ENCODE peak calls at places on chromosome 4, in ten cellular contexts. One of them, this sample, is unnamed.

GRCh38 chr4:185541251-185541671 is 6.0 kb upstream of the PDLIM3 start:
- DNase-seq in small intestine: no peak
- DNase-seq in IMR-90: no peak
- DNase-seq in KBM-7: no peak
- DNase-seq in foreskin keratinocyte: no peak
- DNase-seq in iPS-NIHi11: no peak
- DNase-seq in heart right ventricle: peak; percentile 70
- DNase-seq in CD4-positive, CD25-positive, alpha-beta regulatory T cell: no peak
- DNase-seq in DMS153: no peak
- DNase-seq in stimulated activated CD8-positive, alpha-beta memory T cell treated with anti-CD3 and anti-CD28 coated beads, Interleukin-15, amount 100 ng/mL, for 24 hours: no peak
- DNase-seq in this sample: no peak

GRCh38 chr4:153170407-153170806 is 33.8 kb upstream of the TRIM2 start:
- DNase-seq in IMR-90: no peak
- DNase-seq in stimulated activated CD8-positive, alpha-beta memory T cell treated with anti-CD3 and anti-CD28 coated beads, Interleukin-15, amount 100 ng/mL, for 24 hours: no peak
- DNase-seq in iPS-NIHi11: no peak
- DNase-seq in KBM-7: no peak
- DNase-seq in foreskin keratinocyte: no peak
- DNase-seq in heart right ventricle: no peak
- DNase-seq in small intestine: no peak
- DNase-seq in DMS153: no peak
- DNase-seq in CD4-positive, CD25-positive, alpha-beta regulatory T cell: no peak
- DNase-seq in this sample: no peak

GRCh38 chr4:610411-611261 is 14.7 kb upstream of the PDE6B start:
- DNase-seq in heart right ventricle: no peak
- DNase-seq in KBM-7: no peak
- DNase-seq in IMR-90: peak; percentile 49
- DNase-seq in stimulated activated CD8-positive, alpha-beta memory T cell treated with anti-CD3 and anti-CD28 coated beads, Interleukin-15, amount 100 ng/mL, for 24 hours: no peak
- DNase-seq in small intestine: peak; percentile 56
- DNase-seq in CD4-positive, CD25-positive, alpha-beta regulatory T cell: no peak
- DNase-seq in foreskin keratinocyte: peak; percentile 91
- DNase-seq in DMS153: no peak
- DNase-seq in iPS-NIHi11: no peak
- DNase-seq in this sample: peak; percentile 49

GRCh38 chr4:89829470-89830138 is 7.4 kb downstream of the SNCA start:
- DNase-seq in stimulated activated CD8-positive, alpha-beta memory T cell treated with anti-CD3 and anti-CD28 coated beads, Interleukin-15, amount 100 ng/mL, for 24 hours: no peak
- DNase-seq in iPS-NIHi11: no peak
- DNase-seq in heart right ventricle: peak; percentile 24
- DNase-seq in CD4-positive, CD25-positive, alpha-beta regulatory T cell: peak; percentile 62
- DNase-seq in foreskin keratinocyte: peak; percentile 64
- DNase-seq in small intestine: no peak
- DNase-seq in IMR-90: no peak
- DNase-seq in DMS153: no peak
- DNase-seq in KBM-7: peak; percentile 57
- DNase-seq in this sample: no peak

GRCh38 chr4:98663226-98664006 is 5.0 kb upstream of the TSPAN5 start:
- DNase-seq in IMR-90: no peak
- DNase-seq in foreskin keratinocyte: no peak
- DNase-seq in DMS153: no peak
- DNase-seq in stimulated activated CD8-positive, alpha-beta memory T cell treated with anti-CD3 and anti-CD28 coated beads, Interleukin-15, amount 100 ng/mL, for 24 hours: no peak
- DNase-seq in KBM-7: peak; percentile 79
- DNase-seq in small intestine: peak; percentile 46
- DNase-seq in iPS-NIHi11: no peak
- DNase-seq in heart right ventricle: no peak
- DNase-seq in CD4-positive, CD25-positive, alpha-beta regulatory T cell: peak; percentile 91
- DNase-seq in this sample: no peak

GRCh38 chr4:123749408-123749807 is 352.8 kb downstream of the SPRY1 start:
- DNase-seq in IMR-90: no peak
- DNase-seq in heart right ventricle: peak; percentile 71
- DNase-seq in iPS-NIHi11: no peak
- DNase-seq in small intestine: no peak
- DNase-seq in DMS153: no peak
- DNase-seq in foreskin keratinocyte: no peak
- DNase-seq in CD4-positive, CD25-positive, alpha-beta regulatory T cell: no peak
- DNase-seq in stimulated activated CD8-positive, alpha-beta memory T cell treated with anti-CD3 and anti-CD28 coated beads, Interleukin-15, amount 100 ng/mL, for 24 hours: no peak
- DNase-seq in KBM-7: no peak
- DNase-seq in this sample: no peak

GRCh38 chr4:38030023-38030422 is 69.8 kb downstream of the PTTG2 start:
- DNase-seq in stimulated activated CD8-positive, alpha-beta memory T cell treated with anti-CD3 and anti-CD28 coated beads, Interleukin-15, amount 100 ng/mL, for 24 hours: no peak
- DNase-seq in foreskin keratinocyte: peak; percentile 97
- DNase-seq in IMR-90: peak; percentile 82
- DNase-seq in DMS153: no peak
- DNase-seq in KBM-7: no peak
- DNase-seq in CD4-positive, CD25-positive, alpha-beta regulatory T cell: no peak
- DNase-seq in iPS-NIHi11: no peak
- DNase-seq in small intestine: no peak
- DNase-seq in heart right ventricle: no peak
- DNase-seq in this sample: no peak

GRCh38 chr4:179823342-179823741 is 2381.1 kb upstream of the AGA start:
- DNase-seq in IMR-90: no peak
- DNase-seq in DMS153: no peak
- DNase-seq in iPS-NIHi11: no peak
- DNase-seq in small intestine: no peak
- DNase-seq in foreskin keratinocyte: no peak
- DNase-seq in KBM-7: no peak
- DNase-seq in heart right ventricle: no peak
- DNase-seq in stimulated activated CD8-positive, alpha-beta memory T cell treated with anti-CD3 and anti-CD28 coated beads, Interleukin-15, amount 100 ng/mL, for 24 hours: no peak
- DNase-seq in CD4-positive, CD25-positive, alpha-beta regulatory T cell: no peak
- DNase-seq in this sample: no peak

GRCh38 chr4:189940178-189941004 is at the start of gene FRG1:
- DNase-seq in IMR-90: peak; percentile 93
- DNase-seq in heart right ventricle: peak; percentile 97
- DNase-seq in DMS153: no peak
- DNase-seq in foreskin keratinocyte: peak; percentile 90
- DNase-seq in small intestine: peak; percentile 94
- DNase-seq in KBM-7: peak; percentile 97
- DNase-seq in CD4-positive, CD25-positive, alpha-beta regulatory T cell: peak; percentile 97
- DNase-seq in iPS-NIHi11: peak; percentile 92
- DNase-seq in stimulated activated CD8-positive, alpha-beta memory T cell treated with anti-CD3 and anti-CD28 coated beads, Interleukin-15, amount 100 ng/mL, for 24 hours: peak; percentile 96
- DNase-seq in this sample: peak; percentile 97

GRCh38 chr4:151674804-151675290 is 86.0 kb downstream of the GATB start:
- DNase-seq in foreskin keratinocyte: peak; percentile 72
- DNase-seq in IMR-90: no peak
- DNase-seq in CD4-positive, CD25-positive, alpha-beta regulatory T cell: no peak
- DNase-seq in heart right ventricle: no peak
- DNase-seq in DMS153: peak; percentile 54
- DNase-seq in iPS-NIHi11: peak; percentile 71
- DNase-seq in KBM-7: no peak
- DNase-seq in small intestine: peak; percentile 71
- DNase-seq in stimulated activated CD8-positive, alpha-beta memory T cell treated with anti-CD3 and anti-CD28 coated beads, Interleukin-15, amount 100 ng/mL, for 24 hours: no peak
- DNase-seq in this sample: peak; percentile 83

GRCh38 chr4:10706236-10706635 is 21.7 kb upstream of the CLNK start:
- DNase-seq in DMS153: no peak
- DNase-seq in iPS-NIHi11: no peak
- DNase-seq in IMR-90: peak; percentile 23
- DNase-seq in small intestine: no peak
- DNase-seq in CD4-positive, CD25-positive, alpha-beta regulatory T cell: no peak
- DNase-seq in stimulated activated CD8-positive, alpha-beta memory T cell treated with anti-CD3 and anti-CD28 coated beads, Interleukin-15, amount 100 ng/mL, for 24 hours: no peak
- DNase-seq in KBM-7: no peak
- DNase-seq in heart right ventricle: no peak
- DNase-seq in foreskin keratinocyte: no peak
- DNase-seq in this sample: no peak

GRCh38 chr4:126242679-126243390 is 928.1 kb downstream of the FAT4 start:
- DNase-seq in stimulated activated CD8-positive, alpha-beta memory T cell treated with anti-CD3 and anti-CD28 coated beads, Interleukin-15, amount 100 ng/mL, for 24 hours: no peak
- DNase-seq in KBM-7: no peak
- DNase-seq in CD4-positive, CD25-positive, alpha-beta regulatory T cell: no peak
- DNase-seq in DMS153: no peak
- DNase-seq in iPS-NIHi11: no peak
- DNase-seq in foreskin keratinocyte: no peak
- DNase-seq in heart right ventricle: peak; percentile 52
- DNase-seq in small intestine: no peak
- DNase-seq in IMR-90: no peak
- DNase-seq in this sample: no peak

GRCh38 chr4:121182296-121182695 is 18.2 kb upstream of the TNIP3 start:
- DNase-seq in heart right ventricle: no peak
- DNase-seq in stimulated activated CD8-positive, alpha-beta memory T cell treated with anti-CD3 and anti-CD28 coated beads, Interleukin-15, amount 100 ng/mL, for 24 hours: no peak
- DNase-seq in foreskin keratinocyte: no peak
- DNase-seq in small intestine: peak; percentile 45
- DNase-seq in iPS-NIHi11: no peak
- DNase-seq in DMS153: no peak
- DNase-seq in CD4-positive, CD25-positive, alpha-beta regulatory T cell: peak; percentile 80
- DNase-seq in IMR-90: peak; percentile 33
- DNase-seq in KBM-7: no peak
- DNase-seq in this sample: no peak

This sample was measured in hepatocyte.